ENCODE peak calls at places on chromosomes 13 and 19, in seven cellular contexts. S is SJSA1; R is mucosa of descending colon; F is stimulated activated CD8-positive, alpha-beta memory T cell treated with anti-CD3 and anti-CD28 coated beads, Interleukin-2, amount 100 ng/mL, for 1 hour; K is A172; V is fibroblast of the conjunctiva; P is T1000. G is an unnamed sample.

GRCh38 chr13:93248627-93249047 is 22.0 kb downstream of the GPC6 start:
- DNase-seq in R (no peak), V (no peak), F (no peak), S (no peak), K (peak), P (no peak), G (peak)

GRCh38 chr19:38389101-38389925 is 816 bp downstream of the SPRED3 start:
- DNase-seq in V (peak), R (no peak), P (peak), K (peak), F (no peak), S (peak), G (peak)

GRCh38 chr13:46178143-46178542 is 3.8 kb downstream of the LCP1 start:
- DNase-seq in F (no peak), K (no peak), V (no peak), S (no peak), P (no peak), R (no peak), G (no peak)

GRCh38 chr19:48695743-48696352 is at the start of gene FUT2:
- DNase-seq in R (peak), K (no peak), V (no peak), F (no peak), S (no peak), P (no peak), G (no peak)

GRCh38 chr13:37870489-37870845 is 895 bp upstream of the TRPC4 start:
- DNase-seq in P (no peak), F (no peak), S (no peak), V (no peak), K (no peak), R (no peak), G (no peak)

GRCh38 chr13:108923386-108924061 is 294.1 kb downstream of the MYO16 start:
- DNase-seq in V (no peak), F (no peak), P (no peak), R (no peak), S (no peak), K (no peak), G (no peak)

GRCh38 chr13:21221268-21221667 is 44.8 kb downstream of the MRPL57 start:
- DNase-seq in K (no peak), R (no peak), V (no peak), P (no peak), S (no peak), F (no peak), G (no peak)

GRCh38 chr19:46975918-46976782 is 43.5 kb upstream of the NPAS1 start:
- DNase-seq in F (no peak), R (peak), P (peak), V (peak), K (peak), S (peak), G (peak)

G was measured in HT1080.